ENCODE peak calls at places on chromosome 12, in nine cellular contexts. Q, G, C, W, Z, X, M, A and B are unnamed samples.

GRCh38 chr12:104055686-104056388 is 5.8 kb upstream of the GLT8D2 start:
- DNase-seq in G (peak), W (no peak), X (no peak), Z (no peak), M (no peak), C (peak), Q (no peak), A (peak), B (peak)

GRCh38 chr12:66398931-66399625 is 96.8 kb downstream of the HELB start:
- DNase-seq in A (no peak), Z (no peak), W (no peak), X (no peak), C (peak), M (no peak), Q (no peak), G (no peak), B (no peak)

GRCh38 chr12:91811481-91812287 is 334.0 kb downstream of the BTG1 start:
- DNase-seq in W (peak), Z (peak), M (peak), G (peak), A (peak), C (peak), X (peak), Q (peak), B (peak)

GRCh38 chr12:53492830-53493609 is 6.2 kb downstream of the MAP3K12 start:
- DNase-seq in W (peak), Z (peak), X (peak), C (peak), M (peak), A (peak), G (peak), Q (peak), B (peak)

GRCh38 chr12:52836042-52836466 is 1.9 kb upstream of the KRT79 start:
- DNase-seq in Z (peak), X (no peak), M (no peak), A (no peak), G (no peak), W (no peak), Q (peak), C (peak), B (no peak)

GRCh38 chr12:92444763-92445162 is 258.0 kb upstream of the PLEKHG7 start:
- DNase-seq in A (no peak), C (no peak), Q (no peak), X (no peak), Z (no peak), G (no peak), W (no peak), M (no peak), B (peak)

GRCh38 chr12:38175538-38175937 is 141.0 kb upstream of the ALG10B start:
- DNase-seq in Z (no peak), W (no peak), X (no peak), Q (no peak), G (no peak), A (no peak), C (no peak), M (no peak), B (no peak)

GRCh38 chr12:56221233-56221756 is 427 bp downstream of the RNF41 start:
- DNase-seq in M (no peak), W (peak), Q (no peak), G (peak), Z (no peak), A (peak), X (peak), C (peak), B (peak)

GRCh38 chr12:22287776-22288621 is 46.5 kb downstream of the ST8SIA1 start:
- DNase-seq in A (no peak), W (no peak), M (no peak), G (no peak), X (no peak), Z (no peak), C (peak), Q (no peak), B (no peak)

GRCh38 chr12:47216150-47216677 is 136.5 kb upstream of the AMIGO2 start:
- DNase-seq in X (no peak), G (no peak), Q (peak), Z (peak), W (no peak), C (no peak), M (no peak), A (peak), B (no peak)

GRCh38 chr12:47214771-47215170 is 135.0 kb upstream of the AMIGO2 start:
- DNase-seq in A (no peak), Z (no peak), G (no peak), X (no peak), C (no peak), Q (no peak), W (no peak), M (no peak), B (no peak)

GRCh38 chr12:47210776-47211175 is 131.0 kb upstream of the AMIGO2 start:
- DNase-seq in M (no peak), A (no peak), X (no peak), W (no peak), Q (no peak), G (no peak), Z (no peak), C (no peak), B (no peak)

GRCh38 chr12:47212701-47213039 is 132.9 kb upstream of the AMIGO2 start:
- DNase-seq in Z (no peak), X (no peak), G (no peak), Q (no peak), W (no peak), C (no peak), A (no peak), M (no peak), B (no peak)

GRCh38 chr12:47214001-47214619 is 134.4 kb upstream of the AMIGO2 start:
- DNase-seq in Q (no peak), M (no peak), Z (no peak), W (no peak), A (no peak), X (no peak), C (no peak), G (no peak), B (no peak)
- H3K27ac ChIP-seq in Q (peak), M (no peak), Z (peak), W (no peak), A (no peak), X (no peak), C (no peak), G (no peak), B (no peak)

DNA sequence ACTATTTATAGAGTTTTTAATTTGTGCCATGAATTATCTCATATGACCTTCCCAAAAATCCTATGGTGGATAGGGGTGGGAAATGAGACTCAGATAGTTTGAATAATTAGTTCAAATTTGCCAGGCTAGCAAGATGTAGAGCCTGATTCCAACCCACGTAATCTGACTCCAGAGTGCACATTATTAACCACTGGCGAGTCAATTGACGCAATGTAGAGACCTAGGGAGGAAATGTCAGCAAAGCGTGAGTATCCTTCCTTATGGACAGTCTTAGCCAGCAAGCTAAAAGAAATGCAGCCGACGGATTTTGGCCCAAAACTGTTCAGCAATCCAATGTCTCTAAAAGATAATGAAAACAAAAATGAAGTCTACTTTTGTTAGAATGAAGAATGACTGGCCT is 193.3 kb upstream of the KRR1 start:
- DNase-seq in Q (no peak), C (peak), Z (no peak), A (no peak), G (no peak), X (no peak), M (no peak), W (no peak), B (no peak)
- H3K27ac ChIP-seq in Q (no peak), C (no peak), Z (no peak), A (peak), G (no peak), X (no peak), M (no peak), W (peak), B (no peak)

GRCh38 chr12:46264057-46264456 is 4.8 kb downstream of the SLC38A1 start:
- DNase-seq in G (no peak), W (no peak), M (no peak), Q (no peak), A (no peak), C (peak), X (no peak), Z (no peak), B (no peak)
- H3K27ac ChIP-seq in G (no peak), W (no peak), M (no peak), Q (no peak), A (peak), C (no peak), X (no peak), Z (no peak), B (no peak)

GRCh38 chr12:82325540-82326336 is 32.4 kb downstream of the CCDC59 start:
- DNase-seq in Z (no peak), W (no peak), G (no peak), C (no peak), M (no peak), X (no peak), Q (no peak), A (no peak), B (no peak)
- H3K27ac ChIP-seq in Z (no peak), W (no peak), G (no peak), C (no peak), M (no peak), X (no peak), Q (no peak), A (no peak), B (no peak)

GRCh38 chr12:57770734-57771133 is 1.2 kb downstream of the METTL1 start:
- DNase-seq in C (no peak), M (no peak), G (no peak), A (no peak), Z (no peak), W (no peak), Q (no peak), X (no peak), B (no peak)
- H3K27ac ChIP-seq in C (no peak), M (no peak), G (no peak), A (no peak), Z (no peak), W (no peak), Q (no peak), X (no peak), B (no peak)

DNA sequence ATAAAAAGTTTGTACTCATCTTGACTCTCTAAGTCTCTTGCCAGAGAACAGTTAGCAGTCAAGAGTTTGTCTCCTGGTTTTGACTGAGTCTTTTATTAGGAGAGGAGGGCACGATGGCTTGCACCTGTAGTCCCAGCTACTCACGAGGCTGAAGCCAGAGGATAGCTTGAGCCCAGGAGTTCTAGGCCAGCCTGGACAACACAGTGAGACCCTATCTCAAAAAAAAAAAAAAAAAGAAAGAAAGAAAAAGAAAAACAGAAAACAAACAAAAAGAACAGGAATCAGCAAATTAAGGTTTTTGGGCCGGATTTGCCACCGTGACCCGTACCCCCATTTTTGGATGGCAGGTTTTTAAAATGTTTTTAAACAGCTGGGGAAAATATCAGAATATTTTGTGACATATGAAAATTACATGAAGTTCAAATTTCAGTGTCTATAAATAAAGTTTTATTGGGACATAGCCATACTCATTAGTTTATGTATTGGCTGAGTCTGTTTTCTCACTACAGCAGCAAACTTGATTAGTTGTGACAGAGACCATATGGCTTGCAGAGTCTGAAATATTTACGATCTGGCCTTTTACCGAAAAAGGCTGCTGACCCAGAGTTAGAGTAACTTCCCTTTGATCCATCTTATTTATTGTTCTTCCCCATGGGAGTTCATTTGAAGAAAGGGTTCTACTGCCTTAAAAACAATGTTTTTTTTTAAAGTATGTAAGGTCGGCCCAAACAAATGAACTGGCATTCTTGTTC is 31.2 kb downstream of the VEZT start:
- DNase-seq in M (no peak), Z (no peak), G (no peak), A (no peak), Q (no peak), W (peak), C (no peak), X (no peak), B (no peak)
- H3K27ac ChIP-seq in M (no peak), Z (no peak), G (no peak), A (no peak), Q (no peak), W (peak), C (no peak), X (no peak), B (no peak)

DNA sequence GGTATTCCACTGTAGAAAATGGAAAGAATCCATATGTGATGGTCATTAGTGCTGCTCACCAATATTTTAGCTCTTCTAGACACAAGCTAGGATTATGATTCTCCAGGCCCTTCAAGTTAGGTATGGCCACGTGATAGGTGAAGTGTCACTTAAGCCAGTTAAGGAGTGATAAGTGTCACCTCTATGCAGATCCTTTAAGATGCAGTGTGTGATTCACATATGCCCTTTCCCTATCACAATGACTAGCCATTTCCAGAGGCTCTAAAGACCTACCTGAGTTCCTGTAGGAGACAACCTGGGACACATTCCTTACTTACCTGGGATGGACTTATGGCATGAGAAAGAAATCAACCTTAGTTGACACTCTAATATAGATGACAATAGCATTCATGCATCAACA is 343.2 kb downstream of the NELL2 start:
- DNase-seq in Z (no peak), G (no peak), X (no peak), A (no peak), C (no peak), W (no peak), M (no peak), Q (no peak), B (no peak)
- H3K27ac ChIP-seq in Z (no peak), G (no peak), X (no peak), A (no peak), C (no peak), W (no peak), M (no peak), Q (no peak), B (no peak)

GRCh38 chr12:30603129-30603528 is 92.5 kb downstream of the IPO8 start:
- DNase-seq in Q (no peak), Z (no peak), G (no peak), W (no peak), A (no peak), C (no peak), M (no peak), X (no peak), B (no peak)

GRCh38 chr12:30602678-30603077 is 93.0 kb downstream of the IPO8 start:
- DNase-seq in M (no peak), C (no peak), Q (no peak), G (no peak), Z (no peak), A (no peak), X (no peak), W (no peak), B (no peak)

GRCh38 chr12:30595742-30596141 is 99.9 kb downstream of the IPO8 start:
- DNase-seq in Q (no peak), A (no peak), Z (no peak), C (no peak), W (no peak), M (no peak), X (no peak), G (no peak), B (no peak)

GRCh38 chr12:30598889-30599288 is 96.8 kb downstream of the IPO8 start:
- DNase-seq in G (no peak), A (no peak), W (peak), X (no peak), M (no peak), Q (no peak), C (peak), Z (no peak), B (no peak)

GRCh38 chr12:30599631-30600030 is 96.0 kb downstream of the IPO8 start:
- DNase-seq in A (no peak), X (no peak), Q (no peak), Z (no peak), C (no peak), G (no peak), W (peak), M (no peak), B (no peak)
- H3K27ac ChIP-seq in A (no peak), X (no peak), Q (no peak), Z (no peak), C (no peak), G (no peak), W (peak), M (no peak), B (no peak)